ENCODE peak calls at places on chromosomes 16 and 17, in four cellular contexts. O is SW 1271, E is NCI-H2081, H is NCI-H1048. Q is an unnamed sample.

GRCh38 chr16:55943257-55943656 is 68.1 kb upstream of the CES5A start:
- DNase-seq in O (no peak), E (no peak), H (no peak), Q (no peak)

GRCh38 chr16:27226476-27226875 is 23.1 kb downstream of the KDM8 start:
- DNase-seq in O (no peak), E (peak), H (no peak), Q (no peak)

GRCh38 chr17:66667491-66668030 is 167.4 kb upstream of the CACNG5 start:
- DNase-seq in O (no peak), E (no peak), H (no peak), Q (no peak)

GRCh38 chr17:61816538-61816937 is 46.8 kb downstream of the BRIP1 start:
- DNase-seq in O (no peak), E (no peak), H (no peak), Q (no peak)

GRCh38 chr16:68401871-68402747 is 46.2 kb downstream of the SMPD3 start:
- DNase-seq in O (no peak), E (no peak), H (no peak), Q (no peak)

GRCh38 chr17:63881935-63882601 is at the start of gene GH2:
- DNase-seq in O (no peak), E (peak), H (no peak), Q (peak)

GRCh38 chr17:76530826-76531500 is 6.5 kb downstream of the CYGB start:
- DNase-seq in O (no peak), E (no peak), H (no peak), Q (no peak)

GRCh38 chr17:64148699-64149098 is 18.8 kb upstream of the ERN1 start:
- DNase-seq in O (no peak), E (no peak), H (no peak), Q (no peak)

GRCh38 chr17:76536511-76537287 is 810 bp downstream of the CYGB start:
- DNase-seq in O (no peak), E (no peak), H (no peak), Q (no peak)

GRCh38 chr17:77963441-77963840 is 4.9 kb downstream of the TNRC6C start:
- DNase-seq in O (no peak), E (peak), H (no peak), Q (peak)

GRCh38 chr17:42559076-42559475 is 2.9 kb upstream of the COASY start:
- DNase-seq in O (no peak), E (no peak), H (no peak), Q (no peak)

GRCh38 chr16:87437911-87438610 is 45.9 kb downstream of the MAP1LC3B start:
- DNase-seq in O (no peak), E (peak), H (no peak), Q (no peak)

GRCh38 chr16:89545831-89546574 is 14.5 kb upstream of the RPL13 start:
- DNase-seq in O (no peak), E (no peak), H (no peak), Q (no peak)

GRCh38 chr16:86046901-86047300 is 147.9 kb downstream of the IRF8 start:
- DNase-seq in O (no peak), E (no peak), H (no peak), Q (no peak)

GRCh38 chr17:6667516-6667915 is 16.0 kb downstream of the C17orf100 start:
- DNase-seq in O (no peak), E (no peak), H (no peak), Q (no peak)

GRCh38 chr17:79789943-79790804 is 6.7 kb downstream of the CBX8 start:
- DNase-seq in O (no peak), E (peak), H (no peak), Q (no peak)

GRCh38 chr16:2159052-2159838 is 3.7 kb downstream of the TRAF7 start:
- DNase-seq in O (no peak), E (no peak), H (no peak), Q (peak)

GRCh38 chr17:35299108-35299507 is 56.2 kb downstream of the SLFN5 start:
- DNase-seq in O (no peak), E (no peak), H (no peak), Q (no peak)

GRCh38 chr16:10526962-10527361 is 53.4 kb downstream of the EMP2 start:
- DNase-seq in O (no peak), E (no peak), H (no peak), Q (no peak)

GRCh38 chr17:17868637-17869522 is 32.1 kb upstream of the SREBF1 start:
- DNase-seq in O (no peak), E (no peak), H (no peak), Q (peak)

GRCh38 chr17:54754560-54754959 is 146.1 kb upstream of the TOM1L1 start:
- DNase-seq in O (no peak), E (peak), H (no peak), Q (no peak)

GRCh38 chr17:62892069-62892675 is 73.9 kb upstream of the TANC2 start:
- DNase-seq in O (no peak), E (no peak), H (no peak), Q (no peak)

GRCh38 chr17:82983510-82984248 is 95.7 kb upstream of the METRNL start:
- DNase-seq in O (no peak), E (no peak), H (no peak), Q (no peak)

GRCh38 chr16:3431779-3432219 is 11.5 kb downstream of the ZNF597 start:
- DNase-seq in O (no peak), E (no peak), H (no peak), Q (peak)

Q was measured in ovary.